ENCODE peak calls at places on chromosomes 1 and 21, in eight cellular contexts. One of them, this sample, is unnamed. For H3K27me3, the result is how much of the 10 kb centered on the place peaks cover.

GRCh38 chr1:226643167-226643566 is 94.6 kb downstream of the STUM start:
- DNase-seq in GM23248: peak
- DNase-seq in SK-N-SH: no peak
- DNase-seq in PC-3: peak
- DNase-seq in GM23338: no peak
- DNase-seq in MM.1S: no peak
- DNase-seq in HCT116: peak
- DNase-seq in neural progenitor cell: no peak
- DNase-seq in this sample: peak

GRCh38 chr21:17925900-17926299 is 106.7 kb upstream of the C21orf91 start:
- DNase-seq in GM23248: peak
- DNase-seq in SK-N-SH: no peak
- DNase-seq in PC-3: peak
- DNase-seq in GM23338: peak
- DNase-seq in MM.1S: peak
- DNase-seq in HCT116: no peak
- DNase-seq in neural progenitor cell: peak
- DNase-seq in this sample: peak

GRCh38 chr1:78075621-78076020 is 29.9 kb downstream of the GIPC2 start:
- DNase-seq in GM23248: peak
- DNase-seq in SK-N-SH: no peak
- DNase-seq in PC-3: peak
- DNase-seq in GM23338: no peak
- DNase-seq in MM.1S: no peak
- DNase-seq in HCT116: no peak
- DNase-seq in neural progenitor cell: no peak
- DNase-seq in this sample: no peak

GRCh38 chr1:151773698-151774097 is 10.4 kb upstream of the MRPL9 start:
- DNase-seq in GM23248: peak
- DNase-seq in SK-N-SH: no peak
- DNase-seq in PC-3: peak
- DNase-seq in GM23338: no peak
- DNase-seq in MM.1S: no peak
- DNase-seq in HCT116: no peak
- DNase-seq in neural progenitor cell: no peak
- DNase-seq in this sample: no peak

GRCh38 chr1:117009132-117009531 is 7.6 kb downstream of the CD101 start:
- DNase-seq in GM23248: peak
- DNase-seq in SK-N-SH: no peak
- DNase-seq in PC-3: no peak
- DNase-seq in GM23338: no peak
- DNase-seq in MM.1S: peak
- DNase-seq in HCT116: no peak
- DNase-seq in neural progenitor cell: no peak
- DNase-seq in this sample: no peak

GRCh38 chr1:236303675-236304074 is 21.9 kb upstream of the ERO1B start:
- DNase-seq in GM23248: no peak
- DNase-seq in SK-N-SH: no peak
- DNase-seq in PC-3: no peak
- DNase-seq in GM23338: peak
- DNase-seq in MM.1S: no peak
- DNase-seq in HCT116: no peak
- DNase-seq in neural progenitor cell: peak
- DNase-seq in this sample: no peak

GRCh38 chr1:44031051-44031899 is at the start of gene SLC6A9:
- DNase-seq in GM23248: peak
- DNase-seq in SK-N-SH: peak
- DNase-seq in PC-3: peak
- DNase-seq in GM23338: peak
- DNase-seq in MM.1S: peak
- DNase-seq in HCT116: no peak
- DNase-seq in neural progenitor cell: peak
- DNase-seq in this sample: peak

GRCh38 chr1:31725777-31726535 is 22.1 kb upstream of the COL16A1 start:
- DNase-seq in GM23248: no peak
- DNase-seq in SK-N-SH: peak
- DNase-seq in PC-3: no peak
- DNase-seq in GM23338: no peak
- DNase-seq in MM.1S: peak
- DNase-seq in HCT116: no peak
- DNase-seq in neural progenitor cell: no peak
- DNase-seq in this sample: no peak

GRCh38 chr21:34132905-34133304 is 59.5 kb downstream of the MRPS6 start:
- DNase-seq in GM23248: no peak
- DNase-seq in SK-N-SH: no peak
- DNase-seq in PC-3: no peak
- DNase-seq in GM23338: no peak
- DNase-seq in MM.1S: no peak
- DNase-seq in HCT116: no peak
- DNase-seq in neural progenitor cell: no peak
- DNase-seq in this sample: no peak

GRCh38 chr1:175319112-175319911 is 126.7 kb upstream of the KIAA0040 start:
- DNase-seq in GM23248: peak
- DNase-seq in SK-N-SH: peak
- DNase-seq in PC-3: peak
- DNase-seq in GM23338: peak
- DNase-seq in MM.1S: peak
- DNase-seq in HCT116: peak
- DNase-seq in neural progenitor cell: peak
- DNase-seq in this sample: peak

GRCh38 chr1:217029311-217030157 is 306.3 kb upstream of the ESRRG start:
- DNase-seq in GM23248: peak
- DNase-seq in SK-N-SH: no peak
- DNase-seq in PC-3: peak
- DNase-seq in GM23338: no peak
- DNase-seq in MM.1S: no peak
- DNase-seq in HCT116: no peak
- DNase-seq in neural progenitor cell: no peak
- DNase-seq in this sample: peak

GRCh38 chr1:31626451-31627202 is 9.1 kb downstream of the HCRTR1 start:
- DNase-seq in GM23248: peak
- DNase-seq in SK-N-SH: no peak
- DNase-seq in PC-3: no peak
- DNase-seq in GM23338: peak
- DNase-seq in MM.1S: no peak
- DNase-seq in HCT116: no peak
- DNase-seq in neural progenitor cell: peak
- DNase-seq in this sample: peak

GRCh38 chr21:36297938-36298572 is 21.9 kb upstream of the MORC3 start:
- DNase-seq in GM23248: peak
- DNase-seq in SK-N-SH: no peak
- DNase-seq in PC-3: peak
- DNase-seq in GM23338: no peak
- DNase-seq in MM.1S: peak
- DNase-seq in HCT116: no peak
- DNase-seq in neural progenitor cell: no peak
- DNase-seq in this sample: peak

GRCh38 chr1:31535561-31535960 is 40.8 kb upstream of the TINAGL1 start:
- DNase-seq in GM23248: peak
- DNase-seq in SK-N-SH: no peak
- DNase-seq in PC-3: peak
- DNase-seq in GM23338: no peak
- DNase-seq in MM.1S: no peak
- DNase-seq in HCT116: peak
- DNase-seq in neural progenitor cell: no peak
- DNase-seq in this sample: no peak

GRCh38 chr1:96234299-96234698 is 487.3 kb upstream of the PTBP2 start:
- DNase-seq in GM23248: peak
- DNase-seq in SK-N-SH: no peak
- DNase-seq in PC-3: peak
- DNase-seq in GM23338: no peak
- DNase-seq in MM.1S: no peak
- DNase-seq in HCT116: peak
- DNase-seq in neural progenitor cell: no peak
- DNase-seq in this sample: peak

GRCh38 chr1:13723810-13724209 is 23.8 kb downstream of the PRDM2 start:
- DNase-seq in GM23248: peak
- DNase-seq in SK-N-SH: no peak
- DNase-seq in PC-3: no peak
- DNase-seq in GM23338: peak
- DNase-seq in MM.1S: no peak
- DNase-seq in HCT116: no peak
- DNase-seq in neural progenitor cell: no peak
- DNase-seq in this sample: no peak

GRCh38 chr1:63886348-63886747 is 112.5 kb downstream of the ROR1 start:
- DNase-seq in GM23248: peak
- DNase-seq in SK-N-SH: no peak
- DNase-seq in PC-3: no peak
- DNase-seq in GM23338: no peak
- DNase-seq in MM.1S: no peak
- DNase-seq in HCT116: no peak
- DNase-seq in neural progenitor cell: no peak
- DNase-seq in this sample: no peak

GRCh38 chr1:121483961-121484424 is 299.2 kb downstream of the SRGAP2C start:
- DNase-seq in GM23248: peak
- DNase-seq in SK-N-SH: no peak
- DNase-seq in PC-3: peak
- DNase-seq in GM23338: no peak
- DNase-seq in MM.1S: no peak
- DNase-seq in HCT116: no peak
- DNase-seq in neural progenitor cell: no peak
- DNase-seq in this sample: peak

GRCh38 chr1:11178021-11179015 is 10.8 kb upstream of the ANGPTL7 start:
- DNase-seq in GM23248: peak
- DNase-seq in SK-N-SH: no peak
- DNase-seq in PC-3: peak
- DNase-seq in GM23338: peak
- DNase-seq in MM.1S: no peak
- DNase-seq in HCT116: no peak
- DNase-seq in neural progenitor cell: no peak
- DNase-seq in this sample: no peak

GRCh38 chr1:231093158-231093922 is 53.3 kb upstream of the FAM89A start:
- DNase-seq in GM23248: peak
- DNase-seq in SK-N-SH: no peak
- DNase-seq in PC-3: no peak
- DNase-seq in GM23338: no peak
- DNase-seq in MM.1S: no peak
- DNase-seq in HCT116: no peak
- DNase-seq in neural progenitor cell: peak
- DNase-seq in this sample: no peak

GRCh38 chr1:21124846-21125245 is 51.9 kb downstream of the EIF4G3 start:
- DNase-seq in GM23248: peak
- DNase-seq in SK-N-SH: no peak
- DNase-seq in PC-3: no peak
- DNase-seq in GM23338: no peak
- DNase-seq in MM.1S: no peak
- DNase-seq in HCT116: no peak
- DNase-seq in neural progenitor cell: no peak
- DNase-seq in this sample: no peak

GRCh38 chr1:159951016-159951415 is 3.0 kb downstream of the SLAMF9 start:
- DNase-seq in GM23248: no peak
- DNase-seq in SK-N-SH: no peak
- DNase-seq in PC-3: no peak
- DNase-seq in GM23338: no peak
- DNase-seq in MM.1S: no peak
- DNase-seq in HCT116: no peak
- DNase-seq in neural progenitor cell: no peak
- DNase-seq in this sample: no peak

GRCh38 chr1:159949891-159950480 is 4.1 kb downstream of the SLAMF9 start:
- DNase-seq in GM23248: no peak
- DNase-seq in SK-N-SH: no peak
- DNase-seq in PC-3: no peak
- DNase-seq in GM23338: no peak
- DNase-seq in MM.1S: no peak
- DNase-seq in HCT116: no peak
- DNase-seq in neural progenitor cell: no peak
- DNase-seq in this sample: no peak

GRCh38 chr1:159947942-159948341 is 2.5 kb upstream of the IGSF9 start:
- DNase-seq in GM23248: no peak
- DNase-seq in SK-N-SH: no peak
- DNase-seq in PC-3: no peak
- DNase-seq in GM23338: no peak
- DNase-seq in MM.1S: no peak
- DNase-seq in HCT116: no peak
- DNase-seq in neural progenitor cell: no peak
- DNase-seq in this sample: no peak

GRCh38 chr1:159951551-159951950 is 2.5 kb downstream of the SLAMF9 start:
- DNase-seq in GM23248: peak
- DNase-seq in SK-N-SH: no peak
- DNase-seq in PC-3: no peak
- DNase-seq in GM23338: no peak
- DNase-seq in MM.1S: no peak
- DNase-seq in HCT116: no peak
- DNase-seq in neural progenitor cell: no peak
- DNase-seq in this sample: no peak

GRCh38 chr1:159949123-159949522 is 3.7 kb upstream of the IGSF9 start:
- DNase-seq in GM23248: no peak
- DNase-seq in SK-N-SH: no peak
- DNase-seq in PC-3: no peak
- DNase-seq in GM23338: no peak
- DNase-seq in MM.1S: no peak
- DNase-seq in HCT116: no peak
- DNase-seq in neural progenitor cell: no peak
- DNase-seq in this sample: no peak
- TF ChIP-seq EZH2phosphoT487 in GM23248: no peak
- TF ChIP-seq EZH2phosphoT487 in SK-N-SH: no peak
- TF ChIP-seq EZH2phosphoT487 in PC-3: no peak
- TF ChIP-seq EZH2phosphoT487 in GM23338: no peak
- TF ChIP-seq EZH2phosphoT487 in MM.1S: no peak
- TF ChIP-seq EZH2phosphoT487 in HCT116: no peak
- TF ChIP-seq EZH2phosphoT487 in neural progenitor cell: no peak
- TF ChIP-seq EZH2phosphoT487 in this sample: no peak

GRCh38 chr1:2294033-2294640 is 66.0 kb downstream of the SKI start:
- DNase-seq in GM23248: peak
- DNase-seq in SK-N-SH: no peak
- DNase-seq in PC-3: no peak
- DNase-seq in GM23338: no peak
- DNase-seq in MM.1S: no peak
- DNase-seq in HCT116: no peak
- DNase-seq in neural progenitor cell: no peak
- DNase-seq in this sample: no peak
- H3K27me3 ChIP-seq in GM23248: under half
- H3K27me3 ChIP-seq in SK-N-SH: under half
- H3K27me3 ChIP-seq in PC-3: under half
- H3K27me3 ChIP-seq in GM23338: under half
- H3K27me3 ChIP-seq in MM.1S: under half
- H3K27me3 ChIP-seq in HCT116: under half
- H3K27me3 ChIP-seq in neural progenitor cell: under half
- H3K27me3 ChIP-seq in this sample: under half

DNA sequence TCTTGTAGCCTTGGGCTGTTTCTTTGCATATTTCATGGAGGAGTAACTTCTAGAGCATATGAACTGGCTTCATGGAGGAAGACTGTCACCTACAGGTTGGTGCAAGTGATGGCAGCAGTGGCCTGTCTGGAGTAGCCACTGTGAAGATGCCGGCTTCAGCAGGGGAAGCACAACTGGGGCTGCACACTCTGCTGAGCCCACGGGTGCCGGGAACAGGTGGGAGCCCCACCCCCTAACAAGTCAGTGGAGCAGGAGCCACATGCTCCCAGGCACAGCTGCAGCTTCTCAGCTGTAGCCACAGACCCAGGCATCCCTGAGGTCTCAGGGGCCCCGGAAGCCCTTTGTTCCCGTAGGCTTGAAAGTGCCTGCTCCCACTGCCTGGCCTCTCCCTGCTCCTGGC is 43.2 kb upstream of the C1orf185 start:
- DNase-seq in GM23248: peak
- DNase-seq in SK-N-SH: no peak
- DNase-seq in PC-3: peak
- DNase-seq in GM23338: peak
- DNase-seq in MM.1S: no peak
- DNase-seq in HCT116: no peak
- DNase-seq in neural progenitor cell: peak
- DNase-seq in this sample: no peak
- TF ChIP-seq EZH2phosphoT487 in GM23248: no peak
- TF ChIP-seq EZH2phosphoT487 in SK-N-SH: no peak
- TF ChIP-seq EZH2phosphoT487 in PC-3: no peak
- TF ChIP-seq EZH2phosphoT487 in GM23338: no peak
- TF ChIP-seq EZH2phosphoT487 in MM.1S: no peak
- TF ChIP-seq EZH2phosphoT487 in HCT116: no peak
- TF ChIP-seq EZH2phosphoT487 in neural progenitor cell: no peak
- TF ChIP-seq EZH2phosphoT487 in this sample: no peak

GRCh38 chr1:6450943-6451373 is 15.0 kb downstream of the TNFRSF25 start:
- DNase-seq in GM23248: no peak
- DNase-seq in SK-N-SH: no peak
- DNase-seq in PC-3: no peak
- DNase-seq in GM23338: no peak
- DNase-seq in MM.1S: no peak
- DNase-seq in HCT116: no peak
- DNase-seq in neural progenitor cell: no peak
- DNase-seq in this sample: peak
- H3K27me3 ChIP-seq in GM23248: half or more
- H3K27me3 ChIP-seq in SK-N-SH: under half
- H3K27me3 ChIP-seq in PC-3: under half
- H3K27me3 ChIP-seq in GM23338: under half
- H3K27me3 ChIP-seq in MM.1S: half or more
- H3K27me3 ChIP-seq in HCT116: under half
- H3K27me3 ChIP-seq in neural progenitor cell: under half
- H3K27me3 ChIP-seq in this sample: under half

This sample was measured in hepatocyte.